ENCODE peak calls at places on chromosome 7, in eight cellular contexts. X is prostate gland, R is aorta, D is A549, U is heart left ventricle, K is fibroblast of lung, S is mammary epithelial cell, Q is thoracic aorta. A is an unnamed sample. For H3K4me1, the result is how much of the 10 kb centered on the place peaks cover.

GRCh38 chr7:100066953-100067352 is 14.6 kb downstream of the ZNF3 start:
- DNase-seq in X (no peak), R (no peak), D (no peak), U (no peak), K (no peak), S (no peak), Q (no peak), A (no peak)

GRCh38 chr7:136874393-136875032 is 6.1 kb downstream of the CHRM2 start:
- DNase-seq in X (no peak), R (no peak), D (no peak), U (no peak), K (peak), S (no peak), Q (no peak), A (peak)

GRCh38 chr7:40299097-40299496 is 164.3 kb downstream of the SUGCT start:
- DNase-seq in X (no peak), R (no peak), D (no peak), U (no peak), K (peak), S (peak), Q (no peak), A (no peak)

GRCh38 chr7:116986611-116987565 is 33.6 kb downstream of the ST7 start:
- DNase-seq in X (no peak), R (no peak), D (no peak), U (no peak), K (no peak), S (no peak), Q (no peak), A (no peak)

GRCh38 chr7:5526190-5527037 is 102.8 kb upstream of the TNRC18 start:
- DNase-seq in X (peak), R (peak), D (no peak), U (peak), K (peak), S (peak), Q (no peak), A (peak)

GRCh38 chr7:12708314-12708713 is 20.9 kb downstream of the ARL4A start:
- DNase-seq in X (no peak), R (no peak), D (no peak), U (no peak), K (no peak), S (no peak), Q (no peak), A (no peak)

GRCh38 chr7:99679032-99679399 is 780 bp downstream of the CYP3A5 start:
- DNase-seq in X (peak), R (no peak), D (peak), U (no peak), K (peak), S (peak), Q (no peak), A (no peak)

GRCh38 chr7:124101173-124101768 is 68.4 kb upstream of the TMEM229A start:
- DNase-seq in X (no peak), R (no peak), D (peak), U (no peak), K (peak), S (no peak), Q (no peak), A (peak)

GRCh38 chr7:20280475-20281351 is 50.0 kb upstream of the ITGB8 start:
- DNase-seq in X (no peak), R (no peak), D (no peak), U (no peak), K (peak), S (no peak), Q (no peak), A (no peak)

GRCh38 chr7:144086730-144087129 is 652 bp downstream of the OR2A12 start:
- DNase-seq in X (no peak), R (no peak), D (no peak), U (no peak), K (no peak), S (no peak), Q (no peak), A (no peak)

GRCh38 chr7:158325530-158326381 is 261.9 kb downstream of the PTPRN2 start:
- DNase-seq in X (peak), R (no peak), D (no peak), U (no peak), K (no peak), S (no peak), Q (no peak), A (no peak)

GRCh38 chr7:143345428-143345900 is 17.0 kb downstream of the FAM131B start:
- DNase-seq in X (no peak), R (peak), D (peak), U (peak), K (peak), S (peak), Q (no peak), A (no peak)

GRCh38 chr7:120989571-120990220 is 1.2 kb downstream of the CPED1 start:
- DNase-seq in X (no peak), R (peak), D (no peak), U (peak), K (peak), S (no peak), Q (no peak), A (no peak)

DNA sequence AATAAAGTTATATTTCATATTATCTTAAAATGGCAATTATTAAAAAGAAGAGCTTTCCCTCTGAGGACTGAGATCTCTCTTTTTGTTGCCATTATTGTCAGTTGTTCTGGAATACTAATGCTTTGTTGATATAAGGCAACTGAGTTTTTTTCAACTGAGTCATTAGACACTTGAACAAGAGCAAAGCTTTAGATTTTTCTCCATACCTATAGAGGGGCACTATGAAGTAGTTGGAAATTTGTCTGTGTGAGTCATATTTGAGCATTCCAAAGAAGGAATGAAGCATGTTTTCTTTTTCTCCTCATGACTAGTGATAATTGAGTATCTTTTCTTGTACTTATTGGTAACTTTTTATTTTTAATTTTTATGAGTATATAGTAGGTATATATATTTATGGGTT is 24.5 kb downstream of the RPA3 start:
- DNase-seq in X (no peak), R (no peak), D (peak), U (no peak), K (peak), S (peak), Q (no peak), A (no peak)
- H3K4me1 ChIP-seq in X (under half), R (under half), D (under half), U (under half), K (under half), S (under half), Q (under half), A (under half)

GRCh38 chr7:11458736-11459483 is 373.1 kb downstream of the THSD7A start:
- DNase-seq in X (no peak), R (no peak), D (peak), U (no peak), K (peak), S (peak), Q (no peak), A (no peak)
- H3K4me3 ChIP-seq in X (no peak), R (no peak), D (no peak), U (no peak), K (no peak), S (no peak), Q (no peak), A (no peak)

GRCh38 chr7:1819258-1819841 is 149.3 kb downstream of the ELFN1 start:
- DNase-seq in X (no peak), R (peak), D (no peak), U (no peak), K (no peak), S (no peak), Q (no peak), A (no peak)
- H3K27ac ChIP-seq in X (no peak), R (no peak), D (no peak), U (no peak), K (no peak), S (no peak), Q (no peak), A (no peak)

DNA sequence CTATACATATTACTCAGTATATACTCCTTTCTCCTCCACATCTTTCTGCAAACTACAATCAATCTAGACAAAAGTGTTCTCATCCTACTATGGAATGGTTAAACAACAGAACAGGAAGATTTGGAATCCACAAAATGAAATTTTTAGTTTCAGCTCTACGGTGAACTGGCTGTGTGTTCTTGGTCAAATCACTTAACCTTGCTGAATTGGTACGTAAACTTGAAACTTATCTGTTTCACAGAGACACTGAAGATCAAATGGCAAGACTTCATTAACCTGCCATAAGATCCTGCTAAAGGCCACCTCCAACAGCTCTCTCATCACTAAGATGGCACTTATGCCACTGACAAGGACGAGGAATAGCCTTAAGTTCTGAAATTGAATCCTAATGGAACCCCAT is 1.5 kb downstream of the NUDCD3 start:
- DNase-seq in X (no peak), R (no peak), D (no peak), U (no peak), K (no peak), S (no peak), Q (no peak), A (no peak)
- H3K4me1 ChIP-seq in X (under half), R (under half), D (under half), U (under half), K (under half), S (under half), Q (under half), A (under half)

GRCh38 chr7:19146699-19147098 is 1.5 kb upstream of the FERD3L start:
- DNase-seq in X (no peak), R (no peak), D (no peak), U (no peak), K (peak), S (peak), Q (no peak), A (no peak)
- H3K4me3 ChIP-seq in X (no peak), R (no peak), D (no peak), U (no peak), K (no peak), S (no peak), Q (no peak), A (no peak)

GRCh38 chr7:15686957-15687644 is 618 bp upstream of the MEOX2 start:
- DNase-seq in X (no peak), R (peak), D (no peak), U (peak), K (peak), S (no peak), Q (no peak), A (no peak)
- H3K27ac ChIP-seq in X (no peak), R (no peak), D (no peak), U (peak), K (no peak), S (no peak), Q (peak), A (no peak)

A was measured in OCI-LY7.